ENCODE peak calls at places on chromosomes 2 and 18, in four cellular contexts. K is right cardiac atrium, R is mucosa of descending colon, A is A549. J is an unnamed sample. For H3K4me1 and H3K9me3, the result is how much of the 10 kb centered on the place peaks cover.

GRCh38 chr2:182716665-182716990 is 571 bp downstream of the DNAJC10 start:
- DNase-seq in K (no peak), R (peak), A (no peak), J (no peak)

GRCh38 chr2:11214770-11215169 is 59.5 kb downstream of the SLC66A3 start:
- DNase-seq in K (no peak), R (no peak), A (no peak), J (no peak)

GRCh38 chr2:166180951-166181812 is 53.4 kb upstream of the SCN1A start:
- DNase-seq in K (peak), R (peak), A (peak), J (peak)

GRCh38 chr2:4174796-4175195 is 471.4 kb downstream of the DCDC2C start:
- DNase-seq in K (no peak), R (no peak), A (peak), J (no peak)

GRCh38 chr2:15364561-15364960 is 196.6 kb downstream of the NBAS start:
- DNase-seq in K (no peak), R (no peak), A (no peak), J (no peak)

GRCh38 chr2:20771296-20771695 is 51.6 kb downstream of the LDAH start:
- DNase-seq in K (no peak), R (no peak), A (no peak), J (no peak)

GRCh38 chr2:75405000-75405399 is 155.7 kb downstream of the EVA1A start:
- DNase-seq in K (no peak), R (no peak), A (no peak), J (no peak)

GRCh38 chr18:32018331-32019250 is at the start of gene RNF125:
- DNase-seq in K (peak), R (peak), A (peak), J (peak)

GRCh38 chr2:15096873-15097272 is 464.3 kb downstream of the NBAS start:
- DNase-seq in K (no peak), R (no peak), A (no peak), J (no peak)

GRCh38 chr2:144469788-144470187 is 50.1 kb downstream of the ZEB2 start:
- DNase-seq in K (no peak), R (no peak), A (no peak), J (no peak)

GRCh38 chr2:42359894-42360483 is 1.0 kb downstream of the COX7A2L start:
- DNase-seq in K (no peak), R (no peak), A (no peak), J (no peak)

GRCh38 chr18:30694773-30695172 is 347.8 kb downstream of the DSC3 start:
- DNase-seq in K (no peak), R (no peak), A (no peak), J (no peak)

GRCh38 chr18:519019-519879 is 18.7 kb upstream of the COLEC12 start:
- DNase-seq in K (peak), R (peak), A (no peak), J (peak)

GRCh38 chr2:172219201-172219600 is 116.5 kb upstream of the DLX2 start:
- DNase-seq in K (no peak), R (no peak), A (no peak), J (no peak)

DNA sequence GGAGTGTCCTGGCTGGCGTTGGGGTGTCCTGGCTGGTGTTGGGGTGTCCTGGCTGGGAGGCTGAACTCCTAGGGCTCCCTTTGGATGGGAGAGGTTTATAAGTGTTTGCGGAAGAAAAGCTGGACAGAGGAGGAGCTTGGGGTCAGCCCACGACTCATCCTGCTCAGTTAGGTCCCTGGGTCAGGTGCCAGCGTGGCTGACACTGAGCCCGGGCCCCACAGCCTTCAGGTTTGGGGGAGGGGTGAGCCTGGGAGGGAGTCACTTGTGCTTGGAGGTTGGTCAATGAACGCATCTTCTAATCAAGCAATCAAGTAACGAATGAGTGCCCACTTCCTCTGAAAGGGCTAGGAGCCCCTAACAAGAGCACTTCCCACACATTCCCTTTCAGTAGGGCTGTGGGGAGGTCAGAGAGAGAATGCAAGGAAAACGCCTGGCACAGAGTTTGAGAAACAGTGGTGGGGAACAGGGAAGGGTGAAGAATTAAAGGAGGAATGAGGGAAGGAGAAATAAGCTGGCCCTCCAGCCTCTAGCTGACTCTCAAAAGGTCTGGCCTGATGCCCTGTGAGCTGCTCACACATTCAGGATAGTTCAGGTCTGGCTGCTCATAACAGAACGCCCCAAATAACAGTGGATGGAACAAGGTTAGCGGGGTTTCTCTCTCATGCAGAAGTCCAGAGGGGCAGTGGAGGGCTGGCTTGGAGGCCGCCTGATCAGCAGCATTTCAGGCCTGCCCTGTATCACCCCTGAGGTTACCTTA is 670 bp downstream of the KCNIP3 start:
- DNase-seq in K (no peak), R (no peak), A (no peak), J (no peak)
- H3K4me1 ChIP-seq in K (under half), R (under half), A (under half), J (under half)

GRCh38 chr2:148718039-148718438 is 73.5 kb downstream of the EPC2 start:
- DNase-seq in K (no peak), R (no peak), A (no peak), J (no peak)
- H3K9me3 ChIP-seq in K (under half), R (under half), A (under half), J (under half)

GRCh38 chr2:210171309-210172218 is at the start of gene KANSL1L:
- DNase-seq in K (peak), R (peak), A (peak), J (peak)

GRCh38 chr2:210172219-210172575 is 988 bp upstream of the KANSL1L start:
- DNase-seq in K (no peak), R (no peak), A (no peak), J (no peak)

GRCh38 chr2:210170442-210171303 is 536 bp downstream of the KANSL1L start:
- DNase-seq in K (peak), R (peak), A (peak), J (peak)

GRCh38 chr2:210167227-210167626 is 4.0 kb downstream of the KANSL1L start:
- DNase-seq in K (no peak), R (no peak), A (no peak), J (no peak)

GRCh38 chr2:210169871-210170441 is 1.3 kb downstream of the KANSL1L start:
- DNase-seq in K (no peak), R (no peak), A (peak), J (peak)
- H3K4me1 ChIP-seq in K (under half), R (under half), A (under half), J (under half)

GRCh38 chr2:52312488-52312887 is 1280.6 kb upstream of the NRXN1 start:
- DNase-seq in K (no peak), R (no peak), A (no peak), J (no peak)
- H3K9me3 ChIP-seq in K (under half), R (under half), A (under half), J (under half)

J was measured in SJSA1.